ENCODE peak calls at places on chromosomes 12 and 14, in six cellular contexts. One of them, this sample, is unnamed.

GRCh38 chr12:20142295-20142694 is 226.0 kb upstream of the PDE3A start:
- DNase-seq in neural progenitor cell: no peak
- DNase-seq in fibroblast of mammary gland: no peak
- DNase-seq in A549: no peak
- DNase-seq in AG10803: no peak
- DNase-seq in fibroblast of pulmonary artery: no peak
- DNase-seq in this sample: no peak

GRCh38 chr14:74251546-74252030 is 12.3 kb downstream of the VSX2 start:
- DNase-seq in fibroblast of mammary gland: peak; percentile 76
- DNase-seq in neural progenitor cell: peak; percentile 86
- DNase-seq in fibroblast of pulmonary artery: peak; percentile 82
- DNase-seq in A549: peak; percentile 83
- DNase-seq in AG10803: peak; percentile 77
- DNase-seq in this sample: peak; percentile 76

GRCh38 chr12:70892593-70892992 is 27.9 kb downstream of the PTPRR start:
- DNase-seq in fibroblast of mammary gland: no peak
- DNase-seq in neural progenitor cell: no peak
- DNase-seq in AG10803: no peak
- DNase-seq in A549: no peak
- DNase-seq in fibroblast of pulmonary artery: no peak
- DNase-seq in this sample: no peak

GRCh38 chr12:57085999-57086950 is 2.6 kb upstream of the NAB2 start:
- DNase-seq in AG10803: peak; percentile 67
- DNase-seq in fibroblast of pulmonary artery: peak; percentile 85
- DNase-seq in fibroblast of mammary gland: peak; percentile 83
- DNase-seq in A549: peak; percentile 77
- DNase-seq in neural progenitor cell: peak; percentile 90
- DNase-seq in this sample: peak; percentile 37

GRCh38 chr12:89707623-89707991 is 1.0 kb downstream of the ATP2B1 start:
- DNase-seq in fibroblast of mammary gland: no peak
- DNase-seq in AG10803: no peak
- DNase-seq in A549: no peak
- DNase-seq in neural progenitor cell: peak; percentile 79
- DNase-seq in fibroblast of pulmonary artery: no peak
- DNase-seq in this sample: no peak

GRCh38 chr12:79886917-79887519 is 47.9 kb downstream of the PPP1R12A start:
- DNase-seq in A549: peak; percentile 65
- DNase-seq in neural progenitor cell: peak; percentile 42
- DNase-seq in AG10803: peak; percentile 54
- DNase-seq in fibroblast of pulmonary artery: peak; percentile 78
- DNase-seq in fibroblast of mammary gland: peak; percentile 74
- DNase-seq in this sample: peak; percentile 58

GRCh38 chr12:18998343-18999270 is 130.9 kb upstream of the PLEKHA5 start:
- DNase-seq in fibroblast of pulmonary artery: peak; percentile 72
- DNase-seq in fibroblast of mammary gland: peak; percentile 93
- DNase-seq in A549: peak; percentile 11
- DNase-seq in AG10803: peak; percentile 88
- DNase-seq in neural progenitor cell: no peak
- DNase-seq in this sample: no peak

GRCh38 chr12:76025601-76026575 is 5.7 kb downstream of the PHLDA1 start:
- DNase-seq in AG10803: peak; percentile 25
- DNase-seq in fibroblast of mammary gland: peak; percentile 82
- DNase-seq in A549: peak; percentile 70
- DNase-seq in neural progenitor cell: no peak
- DNase-seq in fibroblast of pulmonary artery: peak; percentile 72
- DNase-seq in this sample: no peak

GRCh38 chr14:92121207-92121669 is 268 bp downstream of the NDUFB1 start:
- DNase-seq in neural progenitor cell: peak; percentile 57
- DNase-seq in A549: peak; percentile 31
- DNase-seq in fibroblast of pulmonary artery: peak; percentile 49
- DNase-seq in fibroblast of mammary gland: peak; percentile 43
- DNase-seq in AG10803: peak; percentile 38
- DNase-seq in this sample: no peak

GRCh38 chr12:67482751-67483661 is 165.5 kb upstream of the DYRK2 start:
- DNase-seq in neural progenitor cell: no peak
- DNase-seq in fibroblast of pulmonary artery: peak; percentile 45
- DNase-seq in fibroblast of mammary gland: peak; percentile 24
- DNase-seq in AG10803: peak; percentile 82
- DNase-seq in A549: no peak
- DNase-seq in this sample: peak; percentile 80

GRCh38 chr14:29710015-29710414 is 217.6 kb downstream of the PRKD1 start:
- DNase-seq in fibroblast of mammary gland: peak; percentile 29
- DNase-seq in fibroblast of pulmonary artery: peak; percentile 31
- DNase-seq in neural progenitor cell: peak; percentile 19
- DNase-seq in AG10803: peak; percentile 3
- DNase-seq in A549: no peak
- DNase-seq in this sample: no peak

DNA sequence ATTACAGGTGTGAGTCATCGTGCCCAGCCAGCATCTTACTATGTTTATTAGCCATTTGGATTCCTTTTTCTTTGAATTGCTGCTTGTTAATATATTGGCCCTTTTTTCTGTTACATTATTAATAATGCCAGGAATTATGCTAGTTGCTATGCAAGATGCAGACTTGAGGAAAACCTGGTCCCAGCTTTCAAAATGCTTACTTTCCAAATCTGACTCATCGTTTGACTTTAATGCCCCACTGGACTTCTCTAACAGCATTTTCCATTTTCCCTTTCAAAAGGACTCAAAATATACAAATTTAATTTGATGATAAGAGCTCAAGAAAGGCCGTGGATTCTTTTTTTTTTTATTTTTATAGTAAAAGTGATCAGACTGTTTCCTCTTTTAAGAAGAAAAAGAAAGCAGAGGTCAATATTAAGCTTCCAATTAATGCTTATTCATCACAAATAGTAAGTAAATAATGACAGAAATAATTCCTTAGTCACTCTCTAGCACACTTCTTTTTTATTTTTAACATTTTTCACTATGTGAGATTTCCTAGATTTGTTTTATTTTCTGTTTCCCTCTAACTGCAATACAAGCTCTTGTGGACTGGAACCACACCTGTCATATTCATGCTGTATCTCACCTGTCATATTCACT is 146.1 kb upstream of the FGD4 start:
- DNase-seq in A549: no peak
- DNase-seq in fibroblast of pulmonary artery: no peak
- DNase-seq in fibroblast of mammary gland: peak; percentile 27
- DNase-seq in neural progenitor cell: no peak
- DNase-seq in AG10803: no peak
- DNase-seq in this sample: no peak
- H3K4me3 ChIP-seq in A549: no peak overlapping the region
- H3K4me3 ChIP-seq in fibroblast of pulmonary artery: no peak overlapping the region
- H3K4me3 ChIP-seq in fibroblast of mammary gland: no peak overlapping the region
- H3K4me3 ChIP-seq in neural progenitor cell: no peak overlapping the region
- H3K4me3 ChIP-seq in AG10803: no peak overlapping the region
- H3K4me3 ChIP-seq in this sample: no peak overlapping the region

GRCh38 chr12:106583578-106584103 is 837 bp downstream of the RFX4 start:
- DNase-seq in AG10803: peak; percentile 21
- DNase-seq in neural progenitor cell: peak; percentile 72
- DNase-seq in fibroblast of mammary gland: peak; percentile 25
- DNase-seq in fibroblast of pulmonary artery: peak; percentile 22
- DNase-seq in A549: peak; percentile 56
- DNase-seq in this sample: no peak
- H3K4me3 ChIP-seq in AG10803: peak overlapping the region; percentile 40
- H3K4me3 ChIP-seq in neural progenitor cell: peak overlapping the region; percentile 49
- H3K4me3 ChIP-seq in fibroblast of mammary gland: no peak overlapping the region
- H3K4me3 ChIP-seq in fibroblast of pulmonary artery: peak overlapping the region; percentile 30
- H3K4me3 ChIP-seq in A549: peak overlapping the region; percentile 46
- H3K4me3 ChIP-seq in this sample: no peak overlapping the region

DNA sequence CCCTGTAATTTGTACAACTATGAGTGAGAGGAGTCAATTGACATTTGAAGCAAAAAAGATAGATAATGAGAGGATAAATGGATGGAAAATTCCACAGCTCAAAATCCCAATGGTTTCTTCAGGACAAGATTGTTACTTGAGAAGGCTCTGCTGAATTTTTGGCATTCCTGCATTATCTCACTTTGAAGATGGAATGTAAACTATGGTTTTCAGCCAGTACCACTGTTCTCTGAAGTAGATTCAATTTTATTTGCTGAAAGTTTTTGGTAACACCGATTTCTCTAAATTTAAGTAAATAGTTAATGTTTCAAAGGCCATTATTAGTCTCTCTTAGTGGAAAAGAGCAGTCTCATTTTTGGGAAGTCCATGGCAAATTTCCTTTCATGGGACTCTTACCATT is 121.9 kb upstream of the SLC38A2 start:
- DNase-seq in AG10803: peak; percentile 87
- DNase-seq in fibroblast of mammary gland: peak; percentile 33
- DNase-seq in fibroblast of pulmonary artery: peak; percentile 89
- DNase-seq in A549: peak; percentile 85
- DNase-seq in neural progenitor cell: no peak
- DNase-seq in this sample: no peak
- H3K4me3 ChIP-seq in AG10803: no peak overlapping the region
- H3K4me3 ChIP-seq in fibroblast of mammary gland: no peak overlapping the region
- H3K4me3 ChIP-seq in fibroblast of pulmonary artery: no peak overlapping the region
- H3K4me3 ChIP-seq in A549: no peak overlapping the region
- H3K4me3 ChIP-seq in neural progenitor cell: no peak overlapping the region
- H3K4me3 ChIP-seq in this sample: no peak overlapping the region

DNA sequence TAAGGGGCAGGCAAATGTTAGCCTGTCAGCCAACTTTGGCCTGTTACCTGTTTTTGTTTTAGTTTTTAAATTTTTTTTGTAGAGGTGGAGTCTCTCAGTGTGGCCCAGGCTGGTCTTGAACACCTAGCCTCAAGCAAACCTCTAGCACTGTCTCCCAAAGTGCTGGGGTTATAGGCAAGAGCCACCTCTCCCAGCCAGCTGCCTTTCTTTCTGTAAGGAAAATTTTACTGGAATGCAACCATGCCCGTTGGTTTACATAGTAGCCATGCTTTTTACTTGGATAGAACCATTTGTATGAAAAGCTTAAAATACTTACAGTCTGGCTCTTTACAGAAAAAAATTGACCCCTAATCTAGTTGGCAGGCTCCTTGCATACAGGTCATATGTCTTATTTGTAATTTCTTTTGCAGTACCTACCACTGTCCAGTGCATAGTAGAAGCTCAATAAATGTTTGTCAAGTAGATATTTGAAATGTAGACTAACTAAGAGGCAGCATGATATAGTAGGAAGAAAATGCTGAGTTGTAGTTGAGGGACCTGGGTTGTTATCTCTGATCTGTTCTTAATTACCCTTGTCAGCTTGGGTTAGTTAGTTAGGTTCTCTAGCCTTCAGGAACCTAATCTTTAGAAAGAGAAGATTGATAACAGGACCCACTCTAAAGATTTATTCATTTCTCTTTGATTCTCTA is 4.7 kb downstream of the MDM2 start:
- DNase-seq in neural progenitor cell: no peak
- DNase-seq in A549: no peak
- DNase-seq in AG10803: no peak
- DNase-seq in fibroblast of pulmonary artery: no peak
- DNase-seq in fibroblast of mammary gland: no peak
- DNase-seq in this sample: no peak
- H3K4me3 ChIP-seq in neural progenitor cell: no peak overlapping the region
- H3K4me3 ChIP-seq in A549: peak overlapping the region; percentile 88
- H3K4me3 ChIP-seq in AG10803: peak overlapping the region; percentile 36
- H3K4me3 ChIP-seq in fibroblast of pulmonary artery: peak overlapping the region; percentile 98
- H3K4me3 ChIP-seq in fibroblast of mammary gland: peak overlapping the region; percentile 30
- H3K4me3 ChIP-seq in this sample: no peak overlapping the region

DNA sequence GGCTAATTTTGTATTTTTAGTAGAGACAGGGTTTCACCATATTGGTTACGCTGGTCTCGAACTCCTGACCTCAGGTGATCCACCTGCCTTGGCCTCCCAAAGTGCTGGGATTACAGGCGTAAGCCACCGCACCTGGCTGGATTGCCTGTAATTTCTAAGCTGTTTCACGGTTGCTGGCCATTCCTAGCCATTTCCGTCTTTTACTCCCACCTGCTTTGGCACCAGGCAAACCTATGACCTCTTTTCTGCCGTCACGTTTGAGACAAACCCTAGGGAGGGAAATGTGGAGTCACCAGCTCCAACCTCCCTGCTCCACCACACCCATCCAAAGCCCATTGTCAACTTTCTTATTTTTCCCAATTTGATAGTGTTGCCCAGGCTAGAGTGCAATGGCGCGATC is 1.2 kb downstream of the GPR132 start:
- DNase-seq in AG10803: no peak
- DNase-seq in neural progenitor cell: no peak
- DNase-seq in A549: no peak
- DNase-seq in fibroblast of mammary gland: no peak
- DNase-seq in fibroblast of pulmonary artery: no peak
- DNase-seq in this sample: no peak
- H3K4me3 ChIP-seq in AG10803: no peak overlapping the region
- H3K4me3 ChIP-seq in neural progenitor cell: no peak overlapping the region
- H3K4me3 ChIP-seq in A549: no peak overlapping the region
- H3K4me3 ChIP-seq in fibroblast of mammary gland: no peak overlapping the region
- H3K4me3 ChIP-seq in fibroblast of pulmonary artery: no peak overlapping the region
- H3K4me3 ChIP-seq in this sample: no peak overlapping the region

GRCh38 chr12:31586703-31587102 is 4.2 kb downstream of the DENND5B start:
- DNase-seq in AG10803: no peak
- DNase-seq in A549: no peak
- DNase-seq in fibroblast of pulmonary artery: no peak
- DNase-seq in fibroblast of mammary gland: no peak
- DNase-seq in neural progenitor cell: no peak
- DNase-seq in this sample: no peak

GRCh38 chr12:31589896-31590729 is 823 bp downstream of the DENND5B start:
- DNase-seq in A549: peak; percentile 81
- DNase-seq in fibroblast of mammary gland: peak; percentile 56
- DNase-seq in fibroblast of pulmonary artery: peak; percentile 72
- DNase-seq in neural progenitor cell: peak; percentile 84
- DNase-seq in AG10803: peak; percentile 61
- DNase-seq in this sample: no peak

GRCh38 chr12:31589582-31589895 is 1.4 kb downstream of the DENND5B start:
- DNase-seq in fibroblast of pulmonary artery: no peak
- DNase-seq in fibroblast of mammary gland: no peak
- DNase-seq in AG10803: no peak
- DNase-seq in neural progenitor cell: peak; percentile 77
- DNase-seq in A549: no peak
- DNase-seq in this sample: no peak

GRCh38 chr12:31590730-31591307 is at the start of gene DENND5B:
- DNase-seq in fibroblast of pulmonary artery: peak; percentile 76
- DNase-seq in fibroblast of mammary gland: peak; percentile 44
- DNase-seq in AG10803: peak; percentile 62
- DNase-seq in neural progenitor cell: peak; percentile 92
- DNase-seq in A549: peak; percentile 78
- DNase-seq in this sample: no peak

DNA sequence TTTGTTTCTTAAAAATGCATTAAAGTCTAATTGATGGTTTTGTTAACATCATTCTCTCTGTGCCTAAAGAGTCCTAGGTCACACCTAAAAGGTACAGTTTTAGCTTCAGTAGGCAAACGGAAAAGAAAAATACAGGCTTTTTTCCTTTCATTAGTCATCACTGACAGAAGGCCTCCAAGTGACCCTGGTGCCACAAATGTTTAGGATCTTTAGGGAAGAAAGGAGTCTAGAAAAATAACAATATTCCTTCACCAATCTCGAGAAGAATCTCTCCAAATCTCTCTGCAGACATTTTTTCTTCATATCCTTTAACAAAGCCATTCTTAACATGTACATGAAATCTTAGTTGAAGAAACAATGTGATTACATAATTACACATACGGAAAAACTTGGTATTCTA is 2.0 kb downstream of the DENND5B start:
- DNase-seq in fibroblast of mammary gland: peak; percentile 6
- DNase-seq in neural progenitor cell: no peak
- DNase-seq in AG10803: peak; percentile 6
- DNase-seq in fibroblast of pulmonary artery: peak; percentile 14
- DNase-seq in A549: no peak
- DNase-seq in this sample: no peak
- H3K4me3 ChIP-seq in fibroblast of mammary gland: peak overlapping the region; percentile 78
- H3K4me3 ChIP-seq in neural progenitor cell: peak overlapping the region; percentile 86
- H3K4me3 ChIP-seq in AG10803: peak overlapping the region; percentile 87
- H3K4me3 ChIP-seq in fibroblast of pulmonary artery: peak overlapping the region; percentile 85
- H3K4me3 ChIP-seq in A549: peak overlapping the region; percentile 60
- H3K4me3 ChIP-seq in this sample: no peak overlapping the region